ENCODE peak calls at places on chromosomes 13 and 19, in six cellular contexts. F is WTC11; T is NCI-H2029 treated with DMSO at 0.1 percent for 48 hours; Y is activated CD4-positive, alpha-beta T cell treated with anti-CD3 and anti-CD28 coated beads, Interleukin-2, amount 50 U/mL, for 1 hour; R is AG09319; U is mesothelial cell of epicardium. O is an unnamed sample.

GRCh38 chr19:51326216-51327065 is 15.0 kb downstream of the IGLON5 start:
- DNase-seq in Y (no peak), U (no peak), T (no peak), F (no peak), R (no peak), O (no peak)

GRCh38 chr19:46351241-46352041 is 4.6 kb downstream of the PPP5C start:
- DNase-seq in R (no peak), F (no peak), Y (no peak), U (no peak), T (peak; percentile 7), O (peak; percentile 39)

GRCh38 chr13:49580980-49581680 is 4.2 kb downstream of the RCBTB1 start:
- DNase-seq in T (no peak), U (no peak), R (no peak), F (no peak), Y (no peak), O (peak; percentile 28)

GRCh38 chr19:46390121-46390858 is 23.1 kb downstream of the CCDC8 start:
- DNase-seq in U (no peak), R (no peak), T (no peak), F (no peak), Y (no peak), O (no peak)

GRCh38 chr19:54480048-54480447 is 7.0 kb upstream of the CDC42EP5 start:
- DNase-seq in T (no peak), F (no peak), Y (no peak), U (no peak), R (no peak), O (no peak)

GRCh38 chr13:24503376-24503690 is 9.2 kb downstream of the PARP4 start:
- DNase-seq in R (no peak), Y (no peak), U (no peak), F (no peak), T (no peak), O (no peak)

GRCh38 chr19:4678881-4679379 is 8.8 kb upstream of the MYDGF start:
- DNase-seq in R (no peak), T (no peak), F (peak; percentile 96), Y (no peak), U (no peak), O (no peak)

GRCh38 chr13:87669379-87669978 is 1.7 kb upstream of the SLITRK5 start:
- DNase-seq in R (no peak), Y (no peak), F (no peak), U (no peak), T (no peak), O (no peak)

GRCh38 chr19:1122972-1123363 is 19.2 kb downstream of the GPX4 start:
- DNase-seq in Y (no peak), F (peak; percentile 97), T (no peak), R (peak; percentile 60), U (no peak), O (peak; percentile 74)

GRCh38 chr13:44364601-44365000 is 9.0 kb upstream of the SERP2 start:
- DNase-seq in R (no peak), F (no peak), U (no peak), Y (no peak), T (no peak), O (no peak)

GRCh38 chr19:49338691-49339363 is 3.6 kb downstream of the CD37 start:
- DNase-seq in R (no peak), U (peak; percentile 86), F (peak; percentile 100), T (no peak), Y (no peak), O (peak; percentile 85)

GRCh38 chr13:91072511-91072910 is 275.0 kb upstream of the MIR17HG start:
- DNase-seq in U (no peak), T (no peak), F (no peak), R (no peak), Y (no peak), O (no peak)

GRCh38 chr13:68050746-68051145 is 820.6 kb upstream of the PCDH9 start:
- DNase-seq in U (no peak), R (no peak), T (no peak), Y (no peak), F (no peak), O (no peak)

GRCh38 chr19:35223084-35223790 is 5.3 kb downstream of the FAM187B start:
- DNase-seq in F (no peak), R (no peak), Y (no peak), T (no peak), U (no peak), O (no peak)

GRCh38 chr13:23140492-23140891 is 40.3 kb upstream of the SGCG start:
- DNase-seq in T (no peak), R (no peak), U (no peak), Y (no peak), F (no peak), O (no peak)

GRCh38 chr19:29798783-29799182 is 13.0 kb upstream of the CCNE1 start:
- DNase-seq in F (no peak), Y (no peak), U (no peak), T (no peak), R (no peak), O (no peak)

GRCh38 chr19:40460185-40460584 is 5.4 kb downstream of the BLVRB start:
- DNase-seq in Y (no peak), F (no peak), T (no peak), R (no peak), U (no peak), O (no peak)

GRCh38 chr19:19463348-19464117 is 51.8 kb downstream of the TSSK6 start:
- DNase-seq in F (no peak), U (no peak), R (no peak), T (no peak), Y (no peak), O (no peak)

GRCh38 chr13:66977156-66977555 is 253.0 kb downstream of the PCDH9 start:
- DNase-seq in Y (no peak), R (no peak), T (no peak), F (no peak), U (no peak), O (no peak)

GRCh38 chr19:13838071-13838942 is 38.6 kb upstream of the NANOS3 start:
- DNase-seq in U (no peak), T (no peak), F (no peak), Y (no peak), R (no peak), O (no peak)

GRCh38 chr13:41411536-41411935 is 45.8 kb upstream of the RGCC start:
- DNase-seq in U (no peak), R (peak; percentile 44), F (peak; percentile 35), T (no peak), Y (peak; percentile 21), O (no peak)

GRCh38 chr13:94617389-94618000 is 15.8 kb downstream of the GPR180 start:
- DNase-seq in R (no peak), Y (peak; percentile 7), T (no peak), F (no peak), U (no peak), O (peak; percentile 14)

GRCh38 chr13:43784491-43784890 is 2.3 kb downstream of the ENOX1 start:
- DNase-seq in T (no peak), Y (no peak), F (no peak), U (no peak), R (no peak), O (no peak)

GRCh38 chr19:54462713-54463530 is 656 bp downstream of the LENG9 start:
- DNase-seq in R (no peak), T (no peak), Y (peak; percentile 62), U (no peak), F (peak; percentile 69), O (peak; percentile 53)

GRCh38 chr19:31408460-31409124 is 59.4 kb upstream of the TSHZ3 start:
- DNase-seq in U (no peak), Y (no peak), R (peak; percentile 42), T (no peak), F (no peak), O (no peak)

GRCh38 chr19:13262450-13262849 is 112.2 kb downstream of the IER2 start:
- DNase-seq in T (peak; percentile 11), U (no peak), Y (no peak), R (no peak), F (no peak), O (peak; percentile 68)

GRCh38 chr13:110559429-110559943 is 2.0 kb downstream of the RAB20 start:
- DNase-seq in U (no peak), R (no peak), Y (no peak), F (no peak), T (peak; percentile 75), O (no peak)

O was measured in germinal center.